ENCODE peak calls at places on chromosomes 4 and X, in six cellular contexts. B is mesothelial cell of epicardium, R is B cell, X is type B pancreatic cell, S is omental fat pad, P is H9. I is an unnamed sample.

GRCh38 chrX:151359931-151360871 is 36.8 kb upstream of the VMA21 start:
- DNase-seq in R (peak; percentile 27), P (peak; percentile 64), X (no peak), B (no peak), S (no peak), I (peak; percentile 52)

GRCh38 chr4:110172972-110173371 is 25.4 kb downstream of the ELOVL6 start:
- DNase-seq in S (no peak), P (no peak), X (no peak), R (no peak), B (no peak), I (no peak)

GRCh38 chr4:74283614-74284013 is 24.7 kb upstream of the EPGN start:
- DNase-seq in S (no peak), X (no peak), R (no peak), P (no peak), B (no peak), I (no peak)

GRCh38 chr4:26372525-26373172 is 51.8 kb downstream of the RBPJ start:
- DNase-seq in P (no peak), S (no peak), B (no peak), R (no peak), X (no peak), I (peak; percentile 48)

GRCh38 chr4:142005519-142005918 is 369.1 kb downstream of the IL15 start:
- DNase-seq in P (no peak), S (no peak), X (no peak), R (no peak), B (no peak), I (no peak)

GRCh38 chr4:102808009-102808408 is 19.3 kb downstream of the UBE2D3 start:
- DNase-seq in S (no peak), R (no peak), P (no peak), X (no peak), B (no peak), I (no peak)

GRCh38 chrX:151754042-151754419 is 19.5 kb downstream of the CNGA2 start:
- DNase-seq in B (no peak), R (no peak), P (peak; percentile 36), X (no peak), S (no peak), I (no peak)

GRCh38 chrX:110012818-110013484 is 10.0 kb downstream of the TMEM164 start:
- DNase-seq in B (no peak), X (no peak), S (no peak), R (no peak), P (no peak), I (no peak)

GRCh38 chrX:56764975-56765791 is 36.1 kb downstream of the NBDY start:
- DNase-seq in P (peak; percentile 21), B (no peak), S (no peak), R (no peak), X (no peak), I (peak; percentile 44)

GRCh38 chr4:156584100-156584499 is 387.5 kb downstream of the PDGFC start:
- DNase-seq in B (no peak), P (no peak), S (no peak), R (no peak), X (no peak), I (no peak)

GRCh38 chr4:75733369-75733768 is 9.0 kb downstream of the USO1 start:
- DNase-seq in R (no peak), X (no peak), S (no peak), B (no peak), P (no peak), I (no peak)

GRCh38 chr4:39427477-39428119 is 20.9 kb downstream of the KLB start:
- DNase-seq in P (no peak), B (no peak), X (no peak), S (no peak), R (no peak), I (no peak)

GRCh38 chrX:23382572-23382971 is 47.9 kb downstream of the PTCHD1 start:
- DNase-seq in S (no peak), X (no peak), B (no peak), R (no peak), P (no peak), I (no peak)

GRCh38 chrX:3713225-3713936 is at the start of gene PRKX:
- DNase-seq in P (peak; percentile 69), X (peak; percentile 80), R (peak; percentile 96), S (no peak), B (peak; percentile 57), I (peak; percentile 87)

GRCh38 chrX:50718791-50719190 is 95.2 kb downstream of the SHROOM4 start:
- DNase-seq in R (no peak), B (no peak), X (no peak), S (no peak), P (no peak), I (no peak)

GRCh38 chrX:108439434-108439883 is at the start of gene COL4A5:
- DNase-seq in B (peak; percentile 51), X (peak; percentile 77), R (no peak), P (peak; percentile 79), S (no peak), I (no peak)

GRCh38 chrX:39479856-39480255 is 617.9 kb downstream of the BCOR start:
- DNase-seq in X (no peak), P (no peak), R (no peak), B (no peak), S (no peak), I (no peak)

GRCh38 chrX:41541381-41541780 is 94.2 kb downstream of the NYX start:
- DNase-seq in P (no peak), S (no peak), B (no peak), X (no peak), R (no peak), I (no peak)

DNA sequence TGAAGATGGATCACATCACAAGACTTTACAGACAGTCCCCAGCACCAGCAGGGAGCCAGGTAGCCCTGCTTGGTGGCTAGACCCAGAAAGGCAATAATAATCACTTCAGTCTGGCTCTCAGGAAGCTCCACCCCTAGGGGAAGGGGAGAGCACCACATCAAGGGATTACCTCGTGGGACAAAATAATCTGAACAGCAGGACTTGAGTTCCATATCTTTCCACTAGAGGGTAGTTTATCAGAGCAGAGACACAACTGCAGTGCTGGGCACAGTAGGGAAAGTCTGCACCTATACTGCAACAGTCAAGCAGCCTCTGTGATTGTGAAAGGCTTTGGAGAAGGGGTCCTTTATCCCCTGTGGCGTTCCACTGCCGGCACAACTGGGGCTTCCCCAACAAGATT is 547.0 kb upstream of the POU3F4 start:
- DNase-seq in S (no peak), P (peak; percentile 41), R (no peak), X (no peak), B (no peak), I (no peak)
- TF ChIP-seq CTCF in S (no peak), P (peak; percentile 51), R (no peak), X (no peak), B (no peak), I (no peak)

DNA sequence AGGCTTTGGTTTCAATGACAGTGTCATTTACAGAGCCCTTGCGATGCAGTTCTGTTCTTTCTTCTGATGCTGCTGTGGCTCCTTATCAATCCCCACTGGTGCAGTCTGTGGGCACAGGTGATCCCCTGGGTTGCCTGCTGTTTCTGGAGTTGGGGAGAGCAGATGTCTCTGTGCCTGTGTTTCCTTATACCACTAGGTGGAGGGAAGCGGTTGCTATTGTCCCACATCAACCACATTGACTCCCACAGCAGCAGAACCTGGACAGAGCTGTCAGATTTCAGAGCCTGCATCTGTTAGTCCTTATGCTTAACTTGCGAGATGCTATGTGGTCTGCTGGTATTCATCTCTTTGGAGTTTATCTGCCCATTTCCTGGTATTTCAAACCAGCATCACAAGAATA is 57.7 kb downstream of the NEIL3 start:
- DNase-seq in S (no peak), X (no peak), R (no peak), P (peak; percentile 55), B (no peak), I (no peak)
- TF ChIP-seq CTCF in S (no peak), X (peak; percentile 41), R (no peak), P (peak; percentile 62), B (no peak), I (no peak)

DNA sequence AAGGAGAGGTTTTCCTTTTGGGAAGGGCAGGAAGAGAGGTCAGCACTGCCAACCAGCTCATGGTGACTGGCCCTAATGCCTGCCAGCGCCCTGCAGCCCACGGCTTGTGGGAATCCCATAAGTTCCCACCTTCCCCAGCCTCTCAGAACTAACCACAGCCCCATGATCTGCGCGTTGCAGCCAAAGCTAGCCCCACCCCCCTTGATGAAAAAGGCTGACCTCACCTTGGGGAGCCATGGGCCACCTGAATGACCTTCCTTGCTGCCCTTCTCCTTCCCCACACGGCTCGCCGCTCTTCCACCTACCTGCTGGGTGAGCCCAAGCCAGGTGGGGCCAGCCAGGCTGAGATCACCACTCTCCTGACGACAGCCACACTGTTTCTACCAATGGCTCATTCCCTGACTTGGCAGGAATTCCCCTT is 3.9 kb upstream of the ELF4 start:
- DNase-seq in S (no peak), X (no peak), R (no peak), P (no peak), B (no peak), I (no peak)
- TF ChIP-seq CTCF in S (no peak), X (no peak), R (no peak), P (no peak), B (no peak), I (no peak)

GRCh38 chr4:121519236-121519838 is 138.5 kb upstream of the QRFPR start:
- DNase-seq in R (no peak), X (no peak), P (no peak), B (no peak), S (no peak), I (no peak)

GRCh38 chr4:121510260-121510942 is 129.6 kb upstream of the QRFPR start:
- DNase-seq in R (no peak), X (no peak), P (no peak), B (no peak), S (no peak), I (no peak)

DNA sequence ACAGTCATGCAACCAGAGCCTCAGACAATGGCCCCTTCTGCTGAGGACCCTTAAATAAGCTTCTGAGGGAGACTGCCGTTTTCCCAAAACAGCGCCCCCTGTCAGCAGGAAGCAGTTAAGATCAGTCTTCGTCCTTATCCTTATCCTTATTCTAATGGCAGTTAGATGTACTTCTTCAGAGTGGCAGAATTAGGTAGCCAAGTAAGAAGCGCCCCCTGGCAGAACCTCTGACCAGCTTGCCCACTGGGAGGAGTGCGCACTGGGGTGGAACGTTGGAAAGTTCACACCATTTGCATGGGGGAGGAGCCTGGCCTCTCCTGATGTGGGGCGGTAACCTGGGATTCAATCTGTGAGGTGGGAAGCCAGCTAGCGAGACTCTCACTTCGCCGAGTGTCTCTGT is 133.6 kb upstream of the QRFPR start:
- DNase-seq in B (no peak), X (no peak), R (no peak), S (no peak), P (peak; percentile 86), I (no peak)
- TF ChIP-seq CTCF in B (no peak), X (peak; percentile 37), R (no peak), S (no peak), P (peak; percentile 81), I (no peak)

DNA sequence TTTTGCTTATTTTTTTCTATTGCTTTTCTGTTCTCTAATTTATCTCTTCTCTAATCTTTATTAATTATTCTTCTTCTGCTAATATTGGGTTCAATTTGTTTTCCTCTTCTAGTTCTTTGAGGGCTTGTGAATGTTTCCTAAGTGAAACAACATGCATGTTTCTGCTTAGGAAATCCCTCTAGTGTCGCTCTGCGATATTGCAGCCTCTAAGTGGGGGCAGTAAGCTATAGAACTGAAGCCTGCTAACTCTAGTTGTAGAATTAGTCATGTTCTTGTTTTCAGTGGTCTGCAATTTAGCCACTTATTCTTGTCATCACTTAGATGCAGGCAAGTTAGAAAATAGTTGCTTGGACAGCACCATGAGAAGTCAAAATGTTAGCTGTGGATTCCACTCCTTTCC is 222.6 kb downstream of the SPIN4 start:
- DNase-seq in X (no peak), B (no peak), R (no peak), P (no peak), S (no peak), I (no peak)
- TF ChIP-seq CTCF in X (peak; percentile 61), B (no peak), R (peak; percentile 54), P (peak; percentile 57), S (no peak), I (peak; percentile 27)

GRCh38 chr4:184419976-184420375 is 54.4 kb downstream of the IRF2 start:
- DNase-seq in S (no peak), X (no peak), B (no peak), R (no peak), P (no peak), I (no peak)
- TF ChIP-seq CTCF in S (no peak), X (no peak), B (no peak), R (no peak), P (no peak), I (no peak)

I was measured in GM10248.